ENCODE peak calls at places on chromosomes 12 and 14, in six cellular contexts. Q is T follicular helper cell; P is A673; T is naive thymus-derived CD8-positive, alpha-beta T cell; A is left ventricle myocardium superior; Y is nucleus accumbens. B is an unnamed sample.

GRCh38 chr12:131915774-131916173 is 13.3 kb upstream of the PUS1 start:
- DNase-seq in Q (no peak), P (no peak), T (no peak), A (no peak), Y (no peak), B (no peak)

GRCh38 chr12:121822393-121823100 is 18.7 kb downstream of the SETD1B start:
- DNase-seq in Q (no peak), P (no peak), T (no peak), A (peak), Y (no peak), B (no peak)

GRCh38 chr14:63266106-63266505 is 52.6 kb downstream of the GPHB5 start:
- DNase-seq in Q (no peak), P (no peak), T (no peak), A (no peak), Y (no peak), B (no peak)

GRCh38 chr12:99043319-99043914 is 398.3 kb downstream of the APAF1 start:
- DNase-seq in Q (peak), P (peak), T (no peak), A (peak), Y (peak), B (peak)

GRCh38 chr12:95918194-95918993 is 24.0 kb downstream of the CCDC38 start:
- DNase-seq in Q (peak), P (peak), T (peak), A (no peak), Y (peak), B (peak)

GRCh38 chr12:23399402-23399933 is 550.0 kb downstream of the SOX5 start:
- DNase-seq in Q (no peak), P (peak), T (no peak), A (no peak), Y (no peak), B (no peak)

GRCh38 chr14:24367506-24368214 is at the start of gene NFATC4:
- DNase-seq in Q (no peak), P (peak), T (no peak), A (peak), Y (no peak), B (no peak)

GRCh38 chr12:10218021-10218420 is 5.3 kb downstream of the GABARAPL1 start:
- DNase-seq in Q (no peak), P (no peak), T (no peak), A (no peak), Y (no peak), B (no peak)

GRCh38 chr12:76158518-76159321 is 74.2 kb upstream of the NAP1L1 start:
- DNase-seq in Q (peak), P (peak), T (no peak), A (no peak), Y (peak), B (peak)

GRCh38 chr14:43687866-43688265 is 819.2 kb downstream of the FSCB start:
- DNase-seq in Q (no peak), P (peak), T (no peak), A (no peak), Y (no peak), B (no peak)

GRCh38 chr12:94872671-94873367 is 130.7 kb downstream of the NDUFA12 start:
- DNase-seq in Q (no peak), P (no peak), T (no peak), A (no peak), Y (no peak), B (no peak)

GRCh38 chr12:120892265-120892664 is 11.9 kb downstream of the SPPL3 start:
- DNase-seq in Q (no peak), P (no peak), T (no peak), A (no peak), Y (no peak), B (no peak)